ENCODE peak calls at places on chromosomes 1 and 21, in seven cellular contexts. One of them, this sample, is unnamed.

GRCh38 chr1:58460469-58460868 is 86.1 kb downstream of the OMA1 start:
- DNase-seq in NCI-H774: no peak
- DNase-seq in M059J: peak
- DNase-seq in activated CD4-positive, alpha-beta T cell treated with anti-CD3 and anti-CD28 coated beads, Interleukin-2, amount 10 ng/mL, durations not matched to agents 7 days and 5 days: no peak
- DNase-seq in stimulated activated CD4-positive, alpha-beta T cell treated with anti-CD3 and anti-CD28 coated beads, Interleukin-12 subunit alpha, Interleukin-12 subunit beta, amount 100 ng/mL, for 24 hours: no peak
- DNase-seq in KBM-7: peak
- DNase-seq in iPS-NIHi11: peak
- DNase-seq in this sample: peak

GRCh38 chr1:224544276-224544675 is 71.8 kb upstream of the CNIH3 start:
- DNase-seq in M059J: no peak
- DNase-seq in stimulated activated CD4-positive, alpha-beta T cell treated with anti-CD3 and anti-CD28 coated beads, Interleukin-12 subunit alpha, Interleukin-12 subunit beta, amount 100 ng/mL, for 24 hours: no peak
- DNase-seq in NCI-H774: no peak
- DNase-seq in activated CD4-positive, alpha-beta T cell treated with anti-CD3 and anti-CD28 coated beads, Interleukin-2, amount 10 ng/mL, durations not matched to agents 7 days and 5 days: no peak
- DNase-seq in iPS-NIHi11: no peak
- DNase-seq in KBM-7: no peak
- DNase-seq in this sample: no peak

GRCh38 chr1:193372553-193372952 is 186.1 kb upstream of the B3GALT2 start:
- DNase-seq in KBM-7: no peak
- DNase-seq in iPS-NIHi11: no peak
- DNase-seq in activated CD4-positive, alpha-beta T cell treated with anti-CD3 and anti-CD28 coated beads, Interleukin-2, amount 10 ng/mL, durations not matched to agents 7 days and 5 days: no peak
- DNase-seq in NCI-H774: no peak
- DNase-seq in M059J: no peak
- DNase-seq in stimulated activated CD4-positive, alpha-beta T cell treated with anti-CD3 and anti-CD28 coated beads, Interleukin-12 subunit alpha, Interleukin-12 subunit beta, amount 100 ng/mL, for 24 hours: no peak
- DNase-seq in this sample: no peak

GRCh38 chr21:36385233-36385908 is at the start of gene CHAF1B:
- DNase-seq in stimulated activated CD4-positive, alpha-beta T cell treated with anti-CD3 and anti-CD28 coated beads, Interleukin-12 subunit alpha, Interleukin-12 subunit beta, amount 100 ng/mL, for 24 hours: peak
- DNase-seq in KBM-7: peak
- DNase-seq in iPS-NIHi11: peak
- DNase-seq in activated CD4-positive, alpha-beta T cell treated with anti-CD3 and anti-CD28 coated beads, Interleukin-2, amount 10 ng/mL, durations not matched to agents 7 days and 5 days: peak
- DNase-seq in M059J: peak
- DNase-seq in NCI-H774: peak
- DNase-seq in this sample: peak

GRCh38 chr1:186806477-186806876 is 22.3 kb upstream of the PLA2G4A start:
- DNase-seq in NCI-H774: no peak
- DNase-seq in stimulated activated CD4-positive, alpha-beta T cell treated with anti-CD3 and anti-CD28 coated beads, Interleukin-12 subunit alpha, Interleukin-12 subunit beta, amount 100 ng/mL, for 24 hours: no peak
- DNase-seq in activated CD4-positive, alpha-beta T cell treated with anti-CD3 and anti-CD28 coated beads, Interleukin-2, amount 10 ng/mL, durations not matched to agents 7 days and 5 days: no peak
- DNase-seq in M059J: peak
- DNase-seq in KBM-7: peak
- DNase-seq in iPS-NIHi11: peak
- DNase-seq in this sample: peak

GRCh38 chr1:36115931-36116330 is 9.1 kb downstream of the COL8A2 start:
- DNase-seq in iPS-NIHi11: no peak
- DNase-seq in NCI-H774: no peak
- DNase-seq in activated CD4-positive, alpha-beta T cell treated with anti-CD3 and anti-CD28 coated beads, Interleukin-2, amount 10 ng/mL, durations not matched to agents 7 days and 5 days: no peak
- DNase-seq in stimulated activated CD4-positive, alpha-beta T cell treated with anti-CD3 and anti-CD28 coated beads, Interleukin-12 subunit alpha, Interleukin-12 subunit beta, amount 100 ng/mL, for 24 hours: no peak
- DNase-seq in KBM-7: no peak
- DNase-seq in M059J: peak
- DNase-seq in this sample: no peak

GRCh38 chr1:55402117-55402516 is 187.0 kb upstream of the USP24 start:
- DNase-seq in activated CD4-positive, alpha-beta T cell treated with anti-CD3 and anti-CD28 coated beads, Interleukin-2, amount 10 ng/mL, durations not matched to agents 7 days and 5 days: no peak
- DNase-seq in KBM-7: no peak
- DNase-seq in stimulated activated CD4-positive, alpha-beta T cell treated with anti-CD3 and anti-CD28 coated beads, Interleukin-12 subunit alpha, Interleukin-12 subunit beta, amount 100 ng/mL, for 24 hours: no peak
- DNase-seq in NCI-H774: no peak
- DNase-seq in M059J: peak
- DNase-seq in iPS-NIHi11: no peak
- DNase-seq in this sample: no peak

GRCh38 chr1:117128323-117129079 is 7.0 kb upstream of the TRIM45 start:
- DNase-seq in NCI-H774: peak
- DNase-seq in M059J: peak
- DNase-seq in activated CD4-positive, alpha-beta T cell treated with anti-CD3 and anti-CD28 coated beads, Interleukin-2, amount 10 ng/mL, durations not matched to agents 7 days and 5 days: no peak
- DNase-seq in KBM-7: peak
- DNase-seq in stimulated activated CD4-positive, alpha-beta T cell treated with anti-CD3 and anti-CD28 coated beads, Interleukin-12 subunit alpha, Interleukin-12 subunit beta, amount 100 ng/mL, for 24 hours: no peak
- DNase-seq in iPS-NIHi11: peak
- DNase-seq in this sample: peak

GRCh38 chr1:53377438-53377841 is 49.6 kb upstream of the LRP8 start:
- DNase-seq in activated CD4-positive, alpha-beta T cell treated with anti-CD3 and anti-CD28 coated beads, Interleukin-2, amount 10 ng/mL, durations not matched to agents 7 days and 5 days: peak
- DNase-seq in NCI-H774: peak
- DNase-seq in iPS-NIHi11: no peak
- DNase-seq in KBM-7: no peak
- DNase-seq in stimulated activated CD4-positive, alpha-beta T cell treated with anti-CD3 and anti-CD28 coated beads, Interleukin-12 subunit alpha, Interleukin-12 subunit beta, amount 100 ng/mL, for 24 hours: no peak
- DNase-seq in M059J: no peak
- DNase-seq in this sample: no peak

GRCh38 chr1:231691618-231692259 is 65.1 kb downstream of the DISC1 start:
- DNase-seq in iPS-NIHi11: peak
- DNase-seq in M059J: no peak
- DNase-seq in stimulated activated CD4-positive, alpha-beta T cell treated with anti-CD3 and anti-CD28 coated beads, Interleukin-12 subunit alpha, Interleukin-12 subunit beta, amount 100 ng/mL, for 24 hours: no peak
- DNase-seq in NCI-H774: no peak
- DNase-seq in KBM-7: no peak
- DNase-seq in activated CD4-positive, alpha-beta T cell treated with anti-CD3 and anti-CD28 coated beads, Interleukin-2, amount 10 ng/mL, durations not matched to agents 7 days and 5 days: no peak
- DNase-seq in this sample: peak

GRCh38 chr1:91885331-91885715 is 628 bp downstream of the TGFBR3 start:
- DNase-seq in stimulated activated CD4-positive, alpha-beta T cell treated with anti-CD3 and anti-CD28 coated beads, Interleukin-12 subunit alpha, Interleukin-12 subunit beta, amount 100 ng/mL, for 24 hours: no peak
- DNase-seq in KBM-7: no peak
- DNase-seq in NCI-H774: no peak
- DNase-seq in activated CD4-positive, alpha-beta T cell treated with anti-CD3 and anti-CD28 coated beads, Interleukin-2, amount 10 ng/mL, durations not matched to agents 7 days and 5 days: peak
- DNase-seq in iPS-NIHi11: peak
- DNase-seq in M059J: no peak
- DNase-seq in this sample: peak

GRCh38 chr1:162219461-162219860 is 150.0 kb downstream of the NOS1AP start:
- DNase-seq in stimulated activated CD4-positive, alpha-beta T cell treated with anti-CD3 and anti-CD28 coated beads, Interleukin-12 subunit alpha, Interleukin-12 subunit beta, amount 100 ng/mL, for 24 hours: no peak
- DNase-seq in activated CD4-positive, alpha-beta T cell treated with anti-CD3 and anti-CD28 coated beads, Interleukin-2, amount 10 ng/mL, durations not matched to agents 7 days and 5 days: no peak
- DNase-seq in KBM-7: no peak
- DNase-seq in M059J: no peak
- DNase-seq in NCI-H774: no peak
- DNase-seq in iPS-NIHi11: no peak
- DNase-seq in this sample: no peak

GRCh38 chr1:10945988-10946387 is 66.5 kb upstream of the TARDBP start:
- DNase-seq in KBM-7: no peak
- DNase-seq in M059J: no peak
- DNase-seq in NCI-H774: no peak
- DNase-seq in activated CD4-positive, alpha-beta T cell treated with anti-CD3 and anti-CD28 coated beads, Interleukin-2, amount 10 ng/mL, durations not matched to agents 7 days and 5 days: no peak
- DNase-seq in iPS-NIHi11: no peak
- DNase-seq in stimulated activated CD4-positive, alpha-beta T cell treated with anti-CD3 and anti-CD28 coated beads, Interleukin-12 subunit alpha, Interleukin-12 subunit beta, amount 100 ng/mL, for 24 hours: no peak
- DNase-seq in this sample: no peak

GRCh38 chr1:107181253-107181977 is 40.6 kb downstream of the NTNG1 start:
- DNase-seq in KBM-7: no peak
- DNase-seq in stimulated activated CD4-positive, alpha-beta T cell treated with anti-CD3 and anti-CD28 coated beads, Interleukin-12 subunit alpha, Interleukin-12 subunit beta, amount 100 ng/mL, for 24 hours: no peak
- DNase-seq in activated CD4-positive, alpha-beta T cell treated with anti-CD3 and anti-CD28 coated beads, Interleukin-2, amount 10 ng/mL, durations not matched to agents 7 days and 5 days: no peak
- DNase-seq in M059J: peak
- DNase-seq in NCI-H774: no peak
- DNase-seq in iPS-NIHi11: no peak
- DNase-seq in this sample: no peak

GRCh38 chr1:181383695-181384094 is 99.6 kb upstream of the CACNA1E start:
- DNase-seq in M059J: peak
- DNase-seq in KBM-7: no peak
- DNase-seq in activated CD4-positive, alpha-beta T cell treated with anti-CD3 and anti-CD28 coated beads, Interleukin-2, amount 10 ng/mL, durations not matched to agents 7 days and 5 days: no peak
- DNase-seq in NCI-H774: no peak
- DNase-seq in stimulated activated CD4-positive, alpha-beta T cell treated with anti-CD3 and anti-CD28 coated beads, Interleukin-12 subunit alpha, Interleukin-12 subunit beta, amount 100 ng/mL, for 24 hours: no peak
- DNase-seq in iPS-NIHi11: no peak
- DNase-seq in this sample: no peak

GRCh38 chr1:198088360-198089071 is 68.3 kb upstream of the NEK7 start:
- DNase-seq in iPS-NIHi11: peak
- DNase-seq in stimulated activated CD4-positive, alpha-beta T cell treated with anti-CD3 and anti-CD28 coated beads, Interleukin-12 subunit alpha, Interleukin-12 subunit beta, amount 100 ng/mL, for 24 hours: no peak
- DNase-seq in KBM-7: peak
- DNase-seq in M059J: peak
- DNase-seq in NCI-H774: no peak
- DNase-seq in activated CD4-positive, alpha-beta T cell treated with anti-CD3 and anti-CD28 coated beads, Interleukin-2, amount 10 ng/mL, durations not matched to agents 7 days and 5 days: peak
- DNase-seq in this sample: peak

GRCh38 chr1:10031461-10031860 is 1.3 kb upstream of the UBE4B start:
- DNase-seq in activated CD4-positive, alpha-beta T cell treated with anti-CD3 and anti-CD28 coated beads, Interleukin-2, amount 10 ng/mL, durations not matched to agents 7 days and 5 days: no peak
- DNase-seq in iPS-NIHi11: no peak
- DNase-seq in KBM-7: no peak
- DNase-seq in M059J: peak
- DNase-seq in NCI-H774: no peak
- DNase-seq in stimulated activated CD4-positive, alpha-beta T cell treated with anti-CD3 and anti-CD28 coated beads, Interleukin-12 subunit alpha, Interleukin-12 subunit beta, amount 100 ng/mL, for 24 hours: no peak
- DNase-seq in this sample: peak

GRCh38 chr1:156499703-156500577 is 635 bp downstream of the MEF2D start:
- DNase-seq in KBM-7: no peak
- DNase-seq in activated CD4-positive, alpha-beta T cell treated with anti-CD3 and anti-CD28 coated beads, Interleukin-2, amount 10 ng/mL, durations not matched to agents 7 days and 5 days: peak
- DNase-seq in M059J: no peak
- DNase-seq in iPS-NIHi11: no peak
- DNase-seq in stimulated activated CD4-positive, alpha-beta T cell treated with anti-CD3 and anti-CD28 coated beads, Interleukin-12 subunit alpha, Interleukin-12 subunit beta, amount 100 ng/mL, for 24 hours: no peak
- DNase-seq in NCI-H774: no peak
- DNase-seq in this sample: no peak

GRCh38 chr1:230401763-230402294 is 24.3 kb downstream of the PGBD5 start:
- DNase-seq in stimulated activated CD4-positive, alpha-beta T cell treated with anti-CD3 and anti-CD28 coated beads, Interleukin-12 subunit alpha, Interleukin-12 subunit beta, amount 100 ng/mL, for 24 hours: no peak
- DNase-seq in iPS-NIHi11: no peak
- DNase-seq in M059J: peak
- DNase-seq in NCI-H774: no peak
- DNase-seq in activated CD4-positive, alpha-beta T cell treated with anti-CD3 and anti-CD28 coated beads, Interleukin-2, amount 10 ng/mL, durations not matched to agents 7 days and 5 days: no peak
- DNase-seq in KBM-7: no peak
- DNase-seq in this sample: no peak

GRCh38 chr1:95233321-95233736 is 681 bp upstream of the RWDD3 start:
- DNase-seq in iPS-NIHi11: no peak
- DNase-seq in NCI-H774: no peak
- DNase-seq in KBM-7: no peak
- DNase-seq in M059J: peak
- DNase-seq in stimulated activated CD4-positive, alpha-beta T cell treated with anti-CD3 and anti-CD28 coated beads, Interleukin-12 subunit alpha, Interleukin-12 subunit beta, amount 100 ng/mL, for 24 hours: no peak
- DNase-seq in activated CD4-positive, alpha-beta T cell treated with anti-CD3 and anti-CD28 coated beads, Interleukin-2, amount 10 ng/mL, durations not matched to agents 7 days and 5 days: no peak
- DNase-seq in this sample: peak

GRCh38 chr1:3669421-3669821 is 17.1 kb downstream of the TP73 start:
- DNase-seq in activated CD4-positive, alpha-beta T cell treated with anti-CD3 and anti-CD28 coated beads, Interleukin-2, amount 10 ng/mL, durations not matched to agents 7 days and 5 days: no peak
- DNase-seq in KBM-7: no peak
- DNase-seq in NCI-H774: no peak
- DNase-seq in stimulated activated CD4-positive, alpha-beta T cell treated with anti-CD3 and anti-CD28 coated beads, Interleukin-12 subunit alpha, Interleukin-12 subunit beta, amount 100 ng/mL, for 24 hours: no peak
- DNase-seq in M059J: no peak
- DNase-seq in iPS-NIHi11: no peak
- DNase-seq in this sample: no peak

GRCh38 chr1:42334240-42335049 is 590 bp downstream of the FOXJ3 start:
- DNase-seq in KBM-7: peak
- DNase-seq in stimulated activated CD4-positive, alpha-beta T cell treated with anti-CD3 and anti-CD28 coated beads, Interleukin-12 subunit alpha, Interleukin-12 subunit beta, amount 100 ng/mL, for 24 hours: peak
- DNase-seq in iPS-NIHi11: peak
- DNase-seq in NCI-H774: peak
- DNase-seq in M059J: peak
- DNase-seq in activated CD4-positive, alpha-beta T cell treated with anti-CD3 and anti-CD28 coated beads, Interleukin-2, amount 10 ng/mL, durations not matched to agents 7 days and 5 days: peak
- DNase-seq in this sample: peak

GRCh38 chr1:184563308-184563707 is 176.5 kb downstream of the C1orf21 start:
- DNase-seq in activated CD4-positive, alpha-beta T cell treated with anti-CD3 and anti-CD28 coated beads, Interleukin-2, amount 10 ng/mL, durations not matched to agents 7 days and 5 days: no peak
- DNase-seq in stimulated activated CD4-positive, alpha-beta T cell treated with anti-CD3 and anti-CD28 coated beads, Interleukin-12 subunit alpha, Interleukin-12 subunit beta, amount 100 ng/mL, for 24 hours: no peak
- DNase-seq in iPS-NIHi11: no peak
- DNase-seq in NCI-H774: peak
- DNase-seq in M059J: peak
- DNase-seq in KBM-7: peak
- DNase-seq in this sample: peak

GRCh38 chr1:52072291-52072690 is 16.2 kb downstream of the BTF3L4 start:
- DNase-seq in iPS-NIHi11: no peak
- DNase-seq in NCI-H774: no peak
- DNase-seq in KBM-7: no peak
- DNase-seq in stimulated activated CD4-positive, alpha-beta T cell treated with anti-CD3 and anti-CD28 coated beads, Interleukin-12 subunit alpha, Interleukin-12 subunit beta, amount 100 ng/mL, for 24 hours: no peak
- DNase-seq in M059J: no peak
- DNase-seq in activated CD4-positive, alpha-beta T cell treated with anti-CD3 and anti-CD28 coated beads, Interleukin-2, amount 10 ng/mL, durations not matched to agents 7 days and 5 days: no peak
- DNase-seq in this sample: no peak